ENCODE peak calls at places on chromosomes 12 and 14, in four cellular contexts. H is right atrium auricular region, Z is keratinocyte, Y is heart right ventricle. V is an unnamed sample.

GRCh38 chr12:71521125-71521524 is 81.5 kb downstream of the LGR5 start:
- DNase-seq in H (no peak), Z (no peak), Y (no peak), V (no peak)

GRCh38 chr12:11545438-11546330 is 103.8 kb upstream of the ETV6 start:
- DNase-seq in H (no peak), Z (no peak), Y (no peak), V (no peak)

GRCh38 chr12:71477046-71477445 is 37.4 kb downstream of the LGR5 start:
- DNase-seq in H (no peak), Z (no peak), Y (no peak), V (no peak)

GRCh38 chr12:47941475-47942326 is 21.7 kb upstream of the TMEM106C start:
- DNase-seq in H (no peak), Z (no peak), Y (no peak), V (no peak)

GRCh38 chr14:64758711-64759554 is 54.7 kb downstream of the PLEKHG3 start:
- DNase-seq in H (no peak), Z (peak; percentile 79), Y (peak; percentile 60), V (peak; percentile 66)

GRCh38 chr14:80658733-80659132 is 282.8 kb downstream of the CEP128 start:
- DNase-seq in H (no peak), Z (no peak), Y (no peak), V (no peak)

GRCh38 chr14:99853206-99853605 is 60.0 kb downstream of the EML1 start:
- DNase-seq in H (no peak), Z (no peak), Y (no peak), V (no peak)

GRCh38 chr12:55839345-55840140 is 3.2 kb downstream of the MMP19 start:
- DNase-seq in H (no peak), Z (no peak), Y (no peak), V (no peak)

GRCh38 chr12:100566887-100567637 is 6.4 kb upstream of the GAS2L3 start:
- DNase-seq in H (no peak), Z (no peak), Y (peak; percentile 27), V (no peak)

GRCh38 chr14:64639340-64639821 is 64.8 kb upstream of the PLEKHG3 start:
- DNase-seq in H (no peak), Z (no peak), Y (no peak), V (no peak)

GRCh38 chr14:21498540-21499526 is 12.3 kb downstream of the METTL3 start:
- DNase-seq in H (no peak), Z (no peak), Y (no peak), V (no peak)

GRCh38 chr12:29030006-29030405 is 119.1 kb upstream of the FAR2 start:
- DNase-seq in H (no peak), Z (no peak), Y (no peak), V (no peak)

GRCh38 chr14:53260286-53260685 is 107.2 kb upstream of the DDHD1 start:
- DNase-seq in H (no peak), Z (no peak), Y (no peak), V (no peak)

GRCh38 chr12:64521838-64522237 is 69.9 kb downstream of the TBK1 start:
- DNase-seq in H (no peak), Z (no peak), Y (no peak), V (no peak)

GRCh38 chr14:78509516-78509915 is 339.3 kb downstream of the NRXN3 start:
- DNase-seq in H (no peak), Z (no peak), Y (no peak), V (no peak)

GRCh38 chr14:103576371-103577024 is 13.7 kb downstream of the COA8 start:
- DNase-seq in H (peak; percentile 94), Z (no peak), Y (peak; percentile 92), V (peak; percentile 73)

GRCh38 chr12:65881965-65882413 is 57.7 kb downstream of the HMGA2 start:
- DNase-seq in H (peak; percentile 88), Z (no peak), Y (peak; percentile 77), V (no peak)

GRCh38 chr12:49984476-49984890 is 11.7 kb downstream of the AQP6 start:
- DNase-seq in H (no peak), Z (no peak), Y (no peak), V (no peak)

GRCh38 chr14:54730156-54730961 is 163.4 kb downstream of the SAMD4A start:
- DNase-seq in H (no peak), Z (no peak), Y (no peak), V (peak; percentile 91)

GRCh38 chr14:83994020-83994419 is 1535.9 kb upstream of the FLRT2 start:
- DNase-seq in H (no peak), Z (no peak), Y (no peak), V (no peak)

GRCh38 chr14:97074860-97075259 is 277.7 kb downstream of the VRK1 start:
- DNase-seq in H (no peak), Z (no peak), Y (no peak), V (no peak)

GRCh38 chr14:60095781-60096450 is 4.2 kb downstream of the PCNX4 start:
- DNase-seq in H (no peak), Z (no peak), Y (no peak), V (no peak)

GRCh38 chr12:54977857-54978256 is 6.7 kb downstream of the TESPA1 start:
- DNase-seq in H (no peak), Z (no peak), Y (no peak), V (no peak)

GRCh38 chr14:20413785-20414117 is 450 bp upstream of the TEP1 start:
- DNase-seq in H (no peak), Z (no peak), Y (no peak), V (no peak)

GRCh38 chr14:59243174-59243573 is 54.7 kb downstream of the DAAM1 start:
- DNase-seq in H (no peak), Z (no peak), Y (no peak), V (no peak)

GRCh38 chr14:88300817-88301216 is 22.3 kb downstream of the KCNK10 start:
- DNase-seq in H (no peak), Z (no peak), Y (no peak), V (no peak)

GRCh38 chr12:15603461-15604085 is 185.6 kb downstream of the EPS8 start:
- DNase-seq in H (no peak), Z (no peak), Y (no peak), V (no peak)

GRCh38 chr14:90660865-90661570 is 155.2 kb downstream of the TTC7B start:
- DNase-seq in H (no peak), Z (no peak), Y (no peak), V (no peak)

GRCh38 chr12:131713349-131713748 is 2.5 kb downstream of the SFSWAP start:
- DNase-seq in H (peak; percentile 9), Z (no peak), Y (no peak), V (no peak)

GRCh38 chr12:62192486-62193250 is 67.5 kb upstream of the USP15 start:
- DNase-seq in H (no peak), Z (no peak), Y (peak; percentile 47), V (peak; percentile 46)

GRCh38 chr14:33754264-33754663 is 196.6 kb downstream of the EGLN3 start:
- DNase-seq in H (no peak), Z (no peak), Y (no peak), V (no peak)

GRCh38 chr12:57848208-57848607 is 1.7 kb upstream of the CTDSP2 start:
- DNase-seq in H (no peak), Z (no peak), Y (no peak), V (no peak)
- TF ChIP-seq CTCF in H (no peak), Z (no peak), Y (no peak), V (no peak)

GRCh38 chr12:102962532-102962931 is 5.1 kb downstream of the ASCL1 start:
- DNase-seq in H (no peak), Z (no peak), Y (no peak), V (no peak)

GRCh38 chr12:102964872-102965271 is 7.4 kb downstream of the ASCL1 start:
- DNase-seq in H (no peak), Z (no peak), Y (no peak), V (no peak)

GRCh38 chr12:102963796-102964195 is 6.3 kb downstream of the ASCL1 start:
- DNase-seq in H (no peak), Z (no peak), Y (no peak), V (no peak)

GRCh38 chr12:102961488-102961801 is 4.0 kb downstream of the ASCL1 start:
- DNase-seq in H (no peak), Z (no peak), Y (no peak), V (no peak)

GRCh38 chr12:102962986-102963385 is 5.5 kb downstream of the ASCL1 start:
- DNase-seq in H (no peak), Z (no peak), Y (no peak), V (no peak)
- H3K27me3 ChIP-seq in H (peaks cover 9% of the 10 kb centered on the region), Z (peaks cover 88% of the 10 kb centered on the region), Y (peaks cover 92% of the 10 kb centered on the region), V (peaks cover 36% of the 10 kb centered on the region)

GRCh38 chr12:414841-415240 is 13.4 kb downstream of the CCDC77 start:
- DNase-seq in H (no peak), Z (no peak), Y (no peak), V (no peak)
- TF ChIP-seq CTCF in H (no peak), Z (no peak), Y (no peak), V (no peak)

GRCh38 chr12:1885605-1886245 is 32.7 kb downstream of the CACNA2D4 start:
- DNase-seq in H (peak; percentile 23), Z (no peak), Y (no peak), V (no peak)

GRCh38 chr12:1886396-1887008 is 31.9 kb downstream of the CACNA2D4 start:
- DNase-seq in H (peak; percentile 9), Z (no peak), Y (no peak), V (no peak)

GRCh38 chr12:1888923-1889322 is 29.5 kb downstream of the CACNA2D4 start:
- DNase-seq in H (no peak), Z (no peak), Y (no peak), V (no peak)

GRCh38 chr12:1890119-1890703 is 28.2 kb downstream of the CACNA2D4 start:
- DNase-seq in H (peak; percentile 42), Z (no peak), Y (no peak), V (no peak)

DNA sequence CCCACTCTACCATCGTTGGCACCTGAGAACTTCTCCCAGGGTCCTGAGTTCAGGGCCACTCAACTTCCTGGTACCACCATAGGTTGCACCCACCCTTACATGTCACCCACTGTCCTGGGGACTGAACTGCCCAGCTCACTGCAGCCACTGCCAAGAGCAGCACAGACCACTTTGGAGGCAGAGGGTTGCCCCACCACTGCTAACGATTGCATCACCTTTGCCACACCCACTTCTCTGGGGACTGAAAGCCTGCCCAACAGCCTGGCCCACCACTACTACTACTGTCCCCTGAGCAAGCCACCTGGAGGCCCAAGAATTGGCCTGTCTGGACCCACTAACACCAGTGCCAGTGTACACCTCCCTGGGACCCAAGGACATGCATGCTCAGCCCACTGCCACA is 27.6 kb downstream of the CACNA2D4 start:
- DNase-seq in H (no peak), Z (no peak), Y (no peak), V (no peak)
- H3K27me3 ChIP-seq in H (no peaks in the 10 kb centered on the region), Z (no peaks in the 10 kb centered on the region), Y (no peaks in the 10 kb centered on the region), V (peaks cover 8% of the 10 kb centered on the region)

GRCh38 chr14:29927596-29928341 is at the start of gene PRKD1:
- DNase-seq in H (peak; percentile 62), Z (no peak), Y (peak; percentile 69), V (no peak)
- TF ChIP-seq CTCF in H (no peak), Z (peak; percentile 21), Y (peak; percentile 35), V (peak; percentile 11)